ENCODE peak calls at places on chromosomes 11 and 22, in nine cellular contexts. One of them, this sample, is unnamed.

GRCh38 chr11:120547871-120548681 is 36.5 kb downstream of the GRIK4 start:
- DNase-seq in CD8-positive, alpha-beta T cell: no peak
- DNase-seq in fibroblast of mammary gland: peak; percentile 94
- DNase-seq in nucleus accumbens: peak; percentile 67
- DNase-seq in left colon: peak; percentile 58
- DNase-seq in activated CD8-positive, alpha-beta memory T cell treated with anti-CD3 and anti-CD28 coated beads for 1 hour: no peak
- DNase-seq in activated effector memory CD4-positive, alpha-beta T cell treated with Interleukin-2 at 50 U/mL for 16 hours: no peak
- DNase-seq in chondrocyte: peak; percentile 95
- DNase-seq in fibroblast of the conjunctiva: peak; percentile 77
- DNase-seq in this sample: no peak

GRCh38 chr11:119342362-119343130 is 1.9 kb upstream of the C1QTNF5 start:
- DNase-seq in CD8-positive, alpha-beta T cell: no peak
- DNase-seq in fibroblast of mammary gland: no peak
- DNase-seq in nucleus accumbens: no peak
- DNase-seq in left colon: no peak
- DNase-seq in activated CD8-positive, alpha-beta memory T cell treated with anti-CD3 and anti-CD28 coated beads for 1 hour: no peak
- DNase-seq in activated effector memory CD4-positive, alpha-beta T cell treated with Interleukin-2 at 50 U/mL for 16 hours: no peak
- DNase-seq in chondrocyte: peak; percentile 81
- DNase-seq in fibroblast of the conjunctiva: no peak
- DNase-seq in this sample: no peak

GRCh38 chr11:29963796-29964195 is 53.0 kb downstream of the KCNA4 start:
- DNase-seq in CD8-positive, alpha-beta T cell: no peak
- DNase-seq in fibroblast of mammary gland: no peak
- DNase-seq in nucleus accumbens: no peak
- DNase-seq in left colon: no peak
- DNase-seq in activated CD8-positive, alpha-beta memory T cell treated with anti-CD3 and anti-CD28 coated beads for 1 hour: no peak
- DNase-seq in activated effector memory CD4-positive, alpha-beta T cell treated with Interleukin-2 at 50 U/mL for 16 hours: no peak
- DNase-seq in chondrocyte: no peak
- DNase-seq in fibroblast of the conjunctiva: no peak
- DNase-seq in this sample: no peak

GRCh38 chr22:37616205-37617083 is 7.8 kb downstream of the GGA1 start:
- DNase-seq in CD8-positive, alpha-beta T cell: no peak
- DNase-seq in fibroblast of mammary gland: peak; percentile 48
- DNase-seq in nucleus accumbens: no peak
- DNase-seq in left colon: no peak
- DNase-seq in activated CD8-positive, alpha-beta memory T cell treated with anti-CD3 and anti-CD28 coated beads for 1 hour: no peak
- DNase-seq in activated effector memory CD4-positive, alpha-beta T cell treated with Interleukin-2 at 50 U/mL for 16 hours: no peak
- DNase-seq in chondrocyte: no peak
- DNase-seq in fibroblast of the conjunctiva: no peak
- DNase-seq in this sample: no peak

GRCh38 chr11:69509846-69510390 is 28.5 kb downstream of the LINC01488 start:
- DNase-seq in CD8-positive, alpha-beta T cell: no peak
- DNase-seq in fibroblast of mammary gland: no peak
- DNase-seq in nucleus accumbens: no peak
- DNase-seq in left colon: no peak
- DNase-seq in activated CD8-positive, alpha-beta memory T cell treated with anti-CD3 and anti-CD28 coated beads for 1 hour: no peak
- DNase-seq in activated effector memory CD4-positive, alpha-beta T cell treated with Interleukin-2 at 50 U/mL for 16 hours: no peak
- DNase-seq in chondrocyte: peak; percentile 75
- DNase-seq in fibroblast of the conjunctiva: no peak
- DNase-seq in this sample: no peak

GRCh38 chr11:75532200-75532972 is 6.6 kb upstream of the GDPD5 start:
- DNase-seq in CD8-positive, alpha-beta T cell: peak; percentile 70
- DNase-seq in fibroblast of mammary gland: peak; percentile 53
- DNase-seq in nucleus accumbens: peak; percentile 48
- DNase-seq in left colon: peak; percentile 51
- DNase-seq in activated CD8-positive, alpha-beta memory T cell treated with anti-CD3 and anti-CD28 coated beads for 1 hour: peak; percentile 68
- DNase-seq in activated effector memory CD4-positive, alpha-beta T cell treated with Interleukin-2 at 50 U/mL for 16 hours: peak; percentile 74
- DNase-seq in chondrocyte: no peak
- DNase-seq in fibroblast of the conjunctiva: peak; percentile 34
- DNase-seq in this sample: peak; percentile 73

GRCh38 chr11:77650165-77650564 is 12.6 kb upstream of the CLNS1A start:
- DNase-seq in CD8-positive, alpha-beta T cell: no peak
- DNase-seq in fibroblast of mammary gland: no peak
- DNase-seq in nucleus accumbens: no peak
- DNase-seq in left colon: no peak
- DNase-seq in activated CD8-positive, alpha-beta memory T cell treated with anti-CD3 and anti-CD28 coated beads for 1 hour: no peak
- DNase-seq in activated effector memory CD4-positive, alpha-beta T cell treated with Interleukin-2 at 50 U/mL for 16 hours: no peak
- DNase-seq in chondrocyte: no peak
- DNase-seq in fibroblast of the conjunctiva: no peak
- DNase-seq in this sample: no peak

GRCh38 chr11:353315-353857 is 15.9 kb upstream of the B4GALNT4 start:
- DNase-seq in CD8-positive, alpha-beta T cell: no peak
- DNase-seq in fibroblast of mammary gland: peak; percentile 87
- DNase-seq in nucleus accumbens: peak; percentile 38
- DNase-seq in left colon: peak; percentile 82
- DNase-seq in activated CD8-positive, alpha-beta memory T cell treated with anti-CD3 and anti-CD28 coated beads for 1 hour: no peak
- DNase-seq in activated effector memory CD4-positive, alpha-beta T cell treated with Interleukin-2 at 50 U/mL for 16 hours: no peak
- DNase-seq in chondrocyte: peak; percentile 65
- DNase-seq in fibroblast of the conjunctiva: peak; percentile 92
- DNase-seq in this sample: no peak

GRCh38 chr11:111668980-111669379 is 66.7 kb downstream of the SIK2 start:
- DNase-seq in CD8-positive, alpha-beta T cell: no peak
- DNase-seq in fibroblast of mammary gland: no peak
- DNase-seq in nucleus accumbens: no peak
- DNase-seq in left colon: no peak
- DNase-seq in activated CD8-positive, alpha-beta memory T cell treated with anti-CD3 and anti-CD28 coated beads for 1 hour: no peak
- DNase-seq in activated effector memory CD4-positive, alpha-beta T cell treated with Interleukin-2 at 50 U/mL for 16 hours: no peak
- DNase-seq in chondrocyte: no peak
- DNase-seq in fibroblast of the conjunctiva: no peak
- DNase-seq in this sample: no peak

This sample was measured in immature natural killer cell.